ENCODE peak calls at places on chromosomes 6 and 20, in four cellular contexts. Q is spleen, V is PC-9, L is aorta. K is an unnamed sample. For H3K4me1, the result is how much of the 10 kb centered on the place peaks cover.

GRCh38 chr6:43391448-43392031 is 22.1 kb upstream of the ZNF318 start:
- DNase-seq in Q (no peak), V (no peak), L (no peak), K (no peak)

GRCh38 chr20:35479798-35480197 is 24.4 kb downstream of the CEP250 start:
- DNase-seq in Q (no peak), V (no peak), L (no peak), K (no peak)

GRCh38 chr6:82419859-82420258 is 56.2 kb downstream of the TPBG start:
- DNase-seq in Q (no peak), V (no peak), L (no peak), K (no peak)

GRCh38 chr20:57088436-57088835 is 178.0 kb downstream of the BMP7 start:
- DNase-seq in Q (no peak), V (no peak), L (no peak), K (no peak)

GRCh38 chr6:47152666-47153065 is 110.5 kb upstream of the ADGRF1 start:
- DNase-seq in Q (no peak), V (no peak), L (no peak), K (no peak)

GRCh38 chr6:87698618-87699017 is 3.4 kb downstream of the AKIRIN2 start:
- DNase-seq in Q (no peak), V (no peak), L (no peak), K (no peak)

GRCh38 chr6:135962731-135963130 is 111.2 kb downstream of the PDE7B start:
- DNase-seq in Q (no peak), V (no peak), L (no peak), K (no peak)

GRCh38 chr6:27575594-27576361 is 102.9 kb upstream of the ZNF184 start:
- DNase-seq in Q (no peak), V (no peak), L (no peak), K (no peak)

GRCh38 chr20:59736366-59736765 is 132.0 kb downstream of the PHACTR3 start:
- DNase-seq in Q (no peak), V (no peak), L (peak), K (no peak)

GRCh38 chr6:68054776-68055175 is 580.3 kb upstream of the ADGRB3 start:
- DNase-seq in Q (no peak), V (no peak), L (no peak), K (no peak)

GRCh38 chr20:43388267-43389081 is 69.2 kb upstream of the SRSF6 start:
- DNase-seq in Q (no peak), V (no peak), L (peak), K (no peak)

GRCh38 chr20:24786096-24786495 is 163.0 kb upstream of the CST7 start:
- DNase-seq in Q (peak), V (no peak), L (no peak), K (no peak)

GRCh38 chr6:55868910-55869479 is 6.4 kb downstream of the BMP5 start:
- DNase-seq in Q (no peak), V (peak), L (no peak), K (no peak)

GRCh38 chr20:7497985-7498384 is 442.3 kb downstream of the HAO1 start:
- DNase-seq in Q (no peak), V (peak), L (no peak), K (no peak)

GRCh38 chr20:11694467-11694866 is 223.2 kb upstream of the BTBD3 start:
- DNase-seq in Q (no peak), V (no peak), L (no peak), K (no peak)

GRCh38 chr6:167559675-167560479 is 235.0 kb downstream of the TTLL2 start:
- DNase-seq in Q (no peak), V (no peak), L (no peak), K (peak)

GRCh38 chr6:152836523-152836922 is 85.9 kb downstream of the VIP start:
- DNase-seq in Q (no peak), V (no peak), L (no peak), K (no peak)

GRCh38 chr6:33698494-33698893 is 13.0 kb downstream of the UQCC2 start:
- DNase-seq in Q (peak), V (no peak), L (peak), K (no peak)

GRCh38 chr6:33696076-33696475 is 15.4 kb downstream of the UQCC2 start:
- DNase-seq in Q (no peak), V (no peak), L (no peak), K (no peak)

GRCh38 chr6:33697845-33698244 is 13.7 kb downstream of the UQCC2 start:
- DNase-seq in Q (peak), V (no peak), L (peak), K (no peak)

GRCh38 chr6:33695451-33695855 is 16.0 kb downstream of the UQCC2 start:
- DNase-seq in Q (no peak), V (no peak), L (no peak), K (no peak)

DNA sequence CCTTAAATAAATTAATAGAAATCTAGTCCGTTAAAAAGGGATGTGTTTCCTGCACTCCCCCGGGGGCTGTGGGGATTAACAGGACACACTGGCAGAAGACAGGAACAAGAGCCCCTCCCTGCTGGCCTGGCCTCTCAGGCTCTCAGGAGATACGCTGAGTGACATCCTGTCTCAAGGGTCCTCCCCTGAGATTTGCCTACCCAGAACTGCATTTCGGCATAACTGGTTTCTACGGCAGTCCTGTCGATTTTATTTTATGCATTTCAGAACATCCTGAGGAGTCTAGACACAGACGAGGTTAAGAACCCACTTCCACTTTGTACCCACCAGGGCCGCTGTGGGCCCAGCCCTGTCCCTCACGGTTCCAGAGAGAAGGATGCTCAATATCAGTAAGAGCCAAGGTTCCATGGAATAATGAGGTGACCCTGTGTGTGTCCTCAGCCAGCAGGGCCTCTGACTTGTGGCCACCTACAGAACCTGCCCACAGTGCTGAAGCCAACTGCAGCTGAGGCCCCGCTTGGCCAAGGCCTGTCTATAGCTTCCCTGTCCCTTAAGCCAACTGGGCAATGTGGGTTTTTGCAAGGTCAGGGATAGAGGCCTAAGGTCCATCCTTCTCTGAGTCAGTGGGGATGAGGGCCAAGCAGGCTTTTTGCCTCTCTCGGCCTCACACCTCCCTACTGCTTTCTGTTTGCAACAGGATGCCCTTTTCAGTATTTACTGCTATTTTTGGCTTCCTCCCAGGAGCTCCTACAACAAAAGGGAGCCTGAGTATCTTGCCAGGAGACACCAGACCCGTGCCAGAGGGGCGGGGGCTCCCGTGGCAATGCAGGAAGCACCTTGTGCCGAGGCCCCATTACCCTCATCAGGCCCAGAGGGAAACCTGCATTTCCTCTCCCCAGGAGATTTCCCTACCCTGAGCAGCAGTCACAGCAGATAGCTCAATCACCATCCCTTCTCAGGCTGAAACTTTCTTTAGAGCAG is 14.7 kb downstream of the UQCC2 start:
- DNase-seq in Q (peak), V (no peak), L (peak), K (no peak)
- H3K4me1 ChIP-seq in Q (half or more), V (under half), L (under half), K (under half)

DNA sequence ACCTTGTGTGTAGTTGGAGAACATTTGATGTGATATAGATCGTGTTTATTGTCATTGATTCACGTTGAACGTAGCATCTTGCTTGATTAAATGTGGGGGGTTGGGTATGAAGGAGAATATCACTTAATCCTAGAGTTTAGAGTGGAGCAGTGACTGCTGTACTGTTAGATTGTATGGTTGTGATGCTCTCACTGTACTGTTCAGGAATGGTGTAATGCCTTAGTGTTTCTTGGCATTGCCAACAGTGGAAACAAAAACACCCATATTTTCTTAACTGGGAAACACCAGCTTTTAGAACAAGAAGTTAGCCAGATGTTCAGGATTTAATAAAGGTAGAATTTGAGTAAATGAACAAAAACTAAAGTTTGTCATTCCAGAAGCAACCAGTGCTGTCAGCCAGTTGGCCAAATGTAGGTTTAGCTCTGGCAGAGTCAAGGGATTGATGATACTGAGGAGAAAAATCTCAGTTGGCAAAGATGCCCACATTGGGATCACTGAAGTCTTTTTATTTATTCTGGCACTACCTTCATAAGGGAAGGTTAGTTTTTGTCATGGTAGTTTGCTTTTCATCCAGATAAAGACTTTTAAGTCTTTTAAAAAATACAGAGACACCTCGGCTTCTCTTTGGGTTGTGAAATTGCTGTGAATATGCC is 129.9 kb downstream of the JARID2 start:
- DNase-seq in Q (no peak), V (no peak), L (no peak), K (no peak)
- H3K4me1 ChIP-seq in Q (under half), V (under half), L (under half), K (under half)

GRCh38 chr6:107970255-107970654 is 12.2 kb upstream of the SEC63 start:
- DNase-seq in Q (no peak), V (no peak), L (no peak), K (no peak)
- H3K4me1 ChIP-seq in Q (under half), V (under half), L (under half), K (under half)

GRCh38 chr6:160783741-160784140 is 81.7 kb downstream of the PLG start:
- DNase-seq in Q (no peak), V (no peak), L (no peak), K (no peak)
- H3K4me1 ChIP-seq in Q (under half), V (under half), L (under half), K (under half)